ENCODE peak calls at places on chromosomes 3 and 15, in eight cellular contexts. P is cardiac muscle cell, A is tibial artery, E is fibroblast of lung, R is pancreas, O is H1, C is tibial nerve, H is DND-41. L is an unnamed sample.

GRCh38 chr15:61228025-61228901 is 839 bp downstream of the RORA start:
- DNase-seq in A (no peak), H (no peak), P (peak; percentile 40), O (no peak), C (peak; percentile 6), R (no peak), E (peak; percentile 29), L (peak; percentile 16)

GRCh38 chr3:115470254-115470653 is 153.1 kb upstream of the GAP43 start:
- DNase-seq in E (no peak), O (no peak), R (no peak), A (no peak), P (no peak), C (no peak), H (no peak), L (no peak)

GRCh38 chr15:35746121-35746520 is 200.2 kb upstream of the DPH6 start:
- DNase-seq in R (no peak), H (no peak), A (no peak), O (no peak), P (peak; percentile 46), C (no peak), E (peak; percentile 81), L (peak; percentile 77)

GRCh38 chr15:31263751-31264533 is 62.7 kb upstream of the KLF13 start:
- DNase-seq in R (peak; percentile 44), C (peak; percentile 63), P (no peak), E (no peak), A (peak; percentile 83), O (no peak), H (peak; percentile 87), L (no peak)

GRCh38 chr3:141469712-141470111 is 17.1 kb upstream of the RASA2 start:
- DNase-seq in P (no peak), R (no peak), C (no peak), E (peak; percentile 42), O (no peak), A (no peak), H (no peak), L (peak; percentile 30)

GRCh38 chr3:84830476-84830875 is 128.3 kb upstream of the CADM2 start:
- DNase-seq in O (no peak), P (no peak), H (no peak), E (no peak), R (no peak), A (no peak), C (no peak), L (no peak)

GRCh38 chr3:42511196-42511595 is 8.8 kb downstream of the VIPR1 start:
- DNase-seq in E (no peak), P (no peak), H (no peak), A (peak; percentile 81), C (no peak), O (no peak), R (no peak), L (no peak)

GRCh38 chr3:126418256-126418530 is 23.5 kb downstream of the CFAP100 start:
- DNase-seq in A (peak; percentile 46), R (no peak), C (no peak), O (no peak), H (no peak), P (no peak), E (no peak), L (no peak)

GRCh38 chr3:58041182-58041825 is 33.1 kb downstream of the FLNB start:
- DNase-seq in P (peak; percentile 43), H (peak; percentile 78), O (peak; percentile 47), A (no peak), C (no peak), R (no peak), E (peak; percentile 66), L (no peak)

GRCh38 chr3:138781012-138781470 is 53.7 kb downstream of the PIK3CB start:
- DNase-seq in O (no peak), E (no peak), P (no peak), A (no peak), H (peak; percentile 73), R (no peak), C (no peak), L (no peak)

GRCh38 chr3:14125193-14126016 is 553 bp downstream of the TMEM43 start:
- DNase-seq in O (no peak), C (peak; percentile 38), E (peak; percentile 94), A (peak; percentile 91), P (peak; percentile 95), H (peak; percentile 52), R (peak; percentile 38), L (peak; percentile 91)

GRCh38 chr15:63203451-63204090 is 14.2 kb downstream of the RAB8B start:
- DNase-seq in E (peak; percentile 70), H (peak; percentile 44), A (no peak), R (no peak), O (no peak), C (no peak), P (no peak), L (peak; percentile 63)

GRCh38 chr15:93497256-93497655 is 408.2 kb upstream of the RGMA start:
- DNase-seq in R (no peak), P (no peak), C (no peak), E (peak; percentile 84), H (no peak), A (no peak), O (no peak), L (peak; percentile 82)

GRCh38 chr3:196969001-196969659 is 497 bp upstream of the PIGZ start:
- DNase-seq in R (no peak), H (peak; percentile 54), E (peak; percentile 6), P (no peak), C (no peak), O (no peak), A (no peak), L (no peak)

GRCh38 chr3:120793601-120794000 is 51.1 kb downstream of the GTF2E1 start:
- DNase-seq in A (no peak), P (no peak), O (no peak), E (no peak), H (no peak), C (no peak), R (no peak), L (no peak)

GRCh38 chr3:156750874-156751245 is 75.3 kb upstream of the LEKR1 start:
- DNase-seq in O (no peak), H (no peak), E (peak; percentile 78), C (no peak), A (no peak), R (no peak), P (peak; percentile 42), L (peak; percentile 72)

GRCh38 chr3:150259526-150260145 is 148.5 kb upstream of the TSC22D2 start:
- DNase-seq in P (no peak), C (no peak), H (no peak), E (no peak), O (no peak), A (no peak), R (no peak), L (no peak)

GRCh38 chr15:98671060-98672008 is 23.0 kb downstream of the IGF1R start:
- DNase-seq in H (no peak), E (peak; percentile 78), C (no peak), O (peak; percentile 43), A (no peak), P (peak; percentile 73), R (no peak), L (peak; percentile 68)

GRCh38 chr3:42655331-42655888 is 1.9 kb downstream of the ZBTB47 start:
- DNase-seq in R (peak; percentile 39), C (no peak), A (peak; percentile 80), E (no peak), H (no peak), O (no peak), P (no peak), L (no peak)

GRCh38 chr3:11929531-11929930 is 74.7 kb upstream of the SYN2 start:
- DNase-seq in R (no peak), O (no peak), A (peak; percentile 23), E (no peak), P (no peak), H (no peak), C (no peak), L (no peak)
- H3K4me1 ChIP-seq in R (no peaks in the 10 kb centered on the region), O (peaks cover 4% of the 10 kb centered on the region), A (no peaks in the 10 kb centered on the region), E (no peaks in the 10 kb centered on the region), P (no peaks in the 10 kb centered on the region), H (no peaks in the 10 kb centered on the region), C (no peaks in the 10 kb centered on the region), L (no peaks in the 10 kb centered on the region)

GRCh38 chr15:89633585-89633984 is 21.7 kb downstream of the KIF7 start:
- DNase-seq in R (no peak), C (no peak), A (no peak), P (no peak), E (no peak), H (no peak), O (no peak), L (no peak)

GRCh38 chr15:89630260-89630659 is 25.0 kb downstream of the KIF7 start:
- DNase-seq in R (no peak), H (no peak), C (no peak), O (no peak), P (no peak), E (no peak), A (no peak), L (no peak)

GRCh38 chr15:89630974-89631901 is 24.0 kb downstream of the KIF7 start:
- DNase-seq in H (no peak), P (no peak), R (no peak), C (no peak), E (no peak), A (no peak), O (no peak), L (no peak)

GRCh38 chr15:89632563-89633430 is 22.5 kb downstream of the KIF7 start:
- DNase-seq in O (no peak), H (no peak), A (no peak), R (no peak), C (no peak), E (no peak), P (no peak), L (no peak)

DNA sequence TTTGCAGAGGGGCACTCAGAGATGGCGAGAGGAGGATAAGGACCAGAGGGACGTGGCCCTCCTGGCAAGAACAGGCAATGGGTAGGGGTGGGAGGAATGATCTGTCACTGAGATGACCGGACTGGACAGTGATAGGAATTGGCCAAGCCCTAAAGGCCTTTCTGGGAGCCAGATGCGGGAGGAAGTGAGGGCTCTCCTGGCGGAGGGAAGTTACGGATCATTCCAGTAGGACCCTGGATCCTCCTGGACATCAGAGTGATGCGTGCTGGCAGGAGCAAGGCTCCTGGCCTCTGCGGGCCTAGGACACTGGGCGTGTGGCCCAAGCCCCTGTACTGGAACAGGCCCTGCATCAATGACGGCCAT is 23.4 kb downstream of the KIF7 start:
- DNase-seq in P (no peak), H (no peak), O (no peak), A (no peak), E (no peak), R (no peak), C (no peak), L (no peak)
- H3K36me3 ChIP-seq in P (peaks cover 62% of the 10 kb centered on the region), H (peaks cover 66% of the 10 kb centered on the region), O (peaks cover 78% of the 10 kb centered on the region), A (peaks cover 38% of the 10 kb centered on the region), E (peaks cover 36% of the 10 kb centered on the region), R (no peaks in the 10 kb centered on the region), C (no peaks in the 10 kb centered on the region), L (peaks cover 39% of the 10 kb centered on the region)

DNA sequence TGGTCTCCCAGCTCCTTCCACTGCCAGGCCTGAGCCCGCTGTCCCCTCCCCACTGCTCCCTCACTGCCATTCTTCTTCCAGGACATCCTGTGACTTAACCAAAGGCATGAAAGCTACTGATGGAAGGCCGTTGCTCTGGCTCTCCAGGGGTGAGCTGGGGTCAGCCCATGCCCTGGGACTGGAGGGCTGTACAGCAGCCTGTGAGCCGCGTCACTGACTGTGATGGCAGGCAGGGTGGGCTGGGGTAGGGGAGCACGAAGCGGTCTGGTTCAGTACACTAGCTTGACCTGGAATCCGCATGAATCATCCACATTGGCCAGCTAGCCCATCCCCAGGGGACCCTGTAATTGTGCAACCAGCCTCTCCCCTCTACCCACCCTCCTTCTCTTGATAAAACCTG is 30.8 kb downstream of the CORO2B start:
- DNase-seq in R (peak; percentile 22), E (no peak), C (peak; percentile 90), O (no peak), A (peak; percentile 85), H (no peak), P (peak; percentile 92), L (no peak)
- H3K4me1 ChIP-seq in R (peaks cover 3% of the 10 kb centered on the region), E (peaks cover 36% of the 10 kb centered on the region), C (peaks cover 4% of the 10 kb centered on the region), O (peaks cover 20% of the 10 kb centered on the region), A (peaks cover 14% of the 10 kb centered on the region), H (no peaks in the 10 kb centered on the region), P (peaks cover 12% of the 10 kb centered on the region), L (peaks cover 30% of the 10 kb centered on the region)

GRCh38 chr3:133815386-133815785 is 9.8 kb downstream of the SRPRB start:
- DNase-seq in O (no peak), P (no peak), H (no peak), R (no peak), E (no peak), C (no peak), A (no peak), L (no peak)
- H3K36me3 ChIP-seq in O (peaks cover 44% of the 10 kb centered on the region), P (peaks cover 53% of the 10 kb centered on the region), H (peaks cover 93% of the 10 kb centered on the region), R (peaks cover 38% of the 10 kb centered on the region), E (peaks cover 13% of the 10 kb centered on the region), C (no peaks in the 10 kb centered on the region), A (peaks cover 58% of the 10 kb centered on the region), L (peaks cover 57% of the 10 kb centered on the region)